ENCODE peak calls at places on chromosomes 1 and 21, in five cellular contexts. D, L, R, J and S are unnamed samples.

GRCh38 chr1:153752561-153753195 is 22.5 kb upstream of the SLC27A3 start:
- DNase-seq in D (peak; percentile 97), L (no peak), R (peak; percentile 14), J (no peak), S (peak; percentile 97)

GRCh38 chr1:201816309-201816849 is 12.6 kb upstream of the IPO9 start:
- DNase-seq in R (no peak), D (no peak), J (no peak), L (no peak), S (no peak)

GRCh38 chr1:18452550-18452949 is 28.2 kb upstream of the KLHDC7A start:
- DNase-seq in J (no peak), R (no peak), D (no peak), L (no peak), S (peak; percentile 29)

GRCh38 chr1:201944002-201944401 is 2.3 kb downstream of the LMOD1 start:
- DNase-seq in R (no peak), D (no peak), J (no peak), L (no peak), S (no peak)

GRCh38 chr1:235579891-235580290 is 69.7 kb downstream of the GNG4 start:
- DNase-seq in D (no peak), L (no peak), J (no peak), R (no peak), S (no peak)

GRCh38 chr1:94481473-94481933 is 60.1 kb downstream of the F3 start:
- DNase-seq in J (peak; percentile 75), D (peak; percentile 74), L (no peak), R (peak; percentile 70), S (peak; percentile 63)

GRCh38 chr1:85396194-85396593 is 68.8 kb downstream of the DDAH1 start:
- DNase-seq in D (no peak), L (no peak), J (no peak), R (no peak), S (no peak)

GRCh38 chr1:235357485-235358378 is 9.5 kb upstream of the TBCE start:
- DNase-seq in R (no peak), D (no peak), J (no peak), L (no peak), S (no peak)

GRCh38 chr1:235199441-235199840 is 38.4 kb upstream of the RBM34 start:
- DNase-seq in L (no peak), J (peak; percentile 11), R (no peak), D (peak; percentile 53), S (no peak)

GRCh38 chr21:44711327-44712202 is at the start of gene TSPEAR:
- DNase-seq in D (no peak), J (no peak), L (no peak), R (peak; percentile 12), S (no peak)

GRCh38 chr1:183569801-183570200 is 20.5 kb downstream of the NCF2 start:
- DNase-seq in R (no peak), J (no peak), D (no peak), L (no peak), S (no peak)

GRCh38 chr1:236066828-236067386 is 2.0 kb upstream of the NID1 start:
- DNase-seq in J (no peak), R (peak; percentile 17), D (no peak), L (peak; percentile 43), S (no peak)

GRCh38 chr1:15624315-15624714 is 7.1 kb downstream of the DDI2 start:
- DNase-seq in R (no peak), L (no peak), J (no peak), D (no peak), S (no peak)